ENCODE peak calls at places on chromosomes 3 and 15, in six cellular contexts. One of them, this sample, is unnamed. For H3K4me1 and H3K36me3, the result is how much of the 10 kb centered on the place peaks cover.

GRCh38 chr3:101466465-101467309 is 46.3 kb downstream of the SENP7 start:
- DNase-seq in suprapubic skin: no peak
- DNase-seq in psoas muscle: no peak
- DNase-seq in left ventricle myocardium inferior: no peak
- DNase-seq in SK-N-SH: no peak
- DNase-seq in testis: no peak
- DNase-seq in this sample: no peak

GRCh38 chr3:62615258-62615840 is 242.0 kb upstream of the FEZF2 start:
- DNase-seq in suprapubic skin: no peak
- DNase-seq in psoas muscle: no peak
- DNase-seq in left ventricle myocardium inferior: no peak
- DNase-seq in SK-N-SH: no peak
- DNase-seq in testis: no peak
- DNase-seq in this sample: no peak

GRCh38 chr3:128170866-128171516 is 17.7 kb downstream of the EEFSEC start:
- DNase-seq in suprapubic skin: no peak
- DNase-seq in psoas muscle: peak
- DNase-seq in left ventricle myocardium inferior: no peak
- DNase-seq in SK-N-SH: peak
- DNase-seq in testis: peak
- DNase-seq in this sample: no peak

GRCh38 chr15:68559342-68560310 is 19.2 kb upstream of the CORO2B start:
- DNase-seq in suprapubic skin: peak
- DNase-seq in psoas muscle: peak
- DNase-seq in left ventricle myocardium inferior: peak
- DNase-seq in SK-N-SH: peak
- DNase-seq in testis: peak
- DNase-seq in this sample: no peak

GRCh38 chr15:63870043-63870394 is 36.3 kb upstream of the HERC1 start:
- DNase-seq in suprapubic skin: no peak
- DNase-seq in psoas muscle: no peak
- DNase-seq in left ventricle myocardium inferior: no peak
- DNase-seq in SK-N-SH: no peak
- DNase-seq in testis: no peak
- DNase-seq in this sample: no peak

GRCh38 chr3:177729939-177730700 is 532.8 kb upstream of the TBL1XR1 start:
- DNase-seq in suprapubic skin: no peak
- DNase-seq in psoas muscle: peak
- DNase-seq in left ventricle myocardium inferior: peak
- DNase-seq in SK-N-SH: peak
- DNase-seq in testis: peak
- DNase-seq in this sample: no peak

GRCh38 chr15:89576417-89576773 is 1.1 kb downstream of the TICRR start:
- DNase-seq in suprapubic skin: no peak
- DNase-seq in psoas muscle: no peak
- DNase-seq in left ventricle myocardium inferior: no peak
- DNase-seq in SK-N-SH: no peak
- DNase-seq in testis: no peak
- DNase-seq in this sample: no peak

GRCh38 chr15:70272565-70273355 is 175.0 kb upstream of the TLE3 start:
- DNase-seq in suprapubic skin: no peak
- DNase-seq in psoas muscle: no peak
- DNase-seq in left ventricle myocardium inferior: no peak
- DNase-seq in SK-N-SH: peak
- DNase-seq in testis: no peak
- DNase-seq in this sample: no peak

GRCh38 chr15:98660055-98660454 is 11.7 kb downstream of the IGF1R start:
- DNase-seq in suprapubic skin: no peak
- DNase-seq in psoas muscle: no peak
- DNase-seq in left ventricle myocardium inferior: no peak
- DNase-seq in SK-N-SH: no peak
- DNase-seq in testis: no peak
- DNase-seq in this sample: no peak

GRCh38 chr15:41832875-41833274 is 5.0 kb downstream of the JMJD7 start:
- DNase-seq in suprapubic skin: no peak
- DNase-seq in psoas muscle: no peak
- DNase-seq in left ventricle myocardium inferior: no peak
- DNase-seq in SK-N-SH: no peak
- DNase-seq in testis: no peak
- DNase-seq in this sample: no peak

GRCh38 chr15:74795961-74796625 is 14.2 kb downstream of the CSK start:
- DNase-seq in suprapubic skin: no peak
- DNase-seq in psoas muscle: no peak
- DNase-seq in left ventricle myocardium inferior: no peak
- DNase-seq in SK-N-SH: no peak
- DNase-seq in testis: no peak
- DNase-seq in this sample: no peak
- H3K4me1 ChIP-seq in suprapubic skin: half or more
- H3K4me1 ChIP-seq in psoas muscle: under half
- H3K4me1 ChIP-seq in left ventricle myocardium inferior: half or more
- H3K4me1 ChIP-seq in SK-N-SH: under half
- H3K4me1 ChIP-seq in testis: under half
- H3K4me1 ChIP-seq in this sample: under half

GRCh38 chr3:55343486-55344357 is 143.4 kb downstream of the WNT5A start:
- DNase-seq in suprapubic skin: no peak
- DNase-seq in psoas muscle: no peak
- DNase-seq in left ventricle myocardium inferior: no peak
- DNase-seq in SK-N-SH: no peak
- DNase-seq in testis: no peak
- DNase-seq in this sample: no peak
- H3K36me3 ChIP-seq in suprapubic skin: under half
- H3K36me3 ChIP-seq in psoas muscle: under half
- H3K36me3 ChIP-seq in left ventricle myocardium inferior: under half
- H3K36me3 ChIP-seq in SK-N-SH: under half
- H3K36me3 ChIP-seq in testis: under half
- H3K36me3 ChIP-seq in this sample: under half

DNA sequence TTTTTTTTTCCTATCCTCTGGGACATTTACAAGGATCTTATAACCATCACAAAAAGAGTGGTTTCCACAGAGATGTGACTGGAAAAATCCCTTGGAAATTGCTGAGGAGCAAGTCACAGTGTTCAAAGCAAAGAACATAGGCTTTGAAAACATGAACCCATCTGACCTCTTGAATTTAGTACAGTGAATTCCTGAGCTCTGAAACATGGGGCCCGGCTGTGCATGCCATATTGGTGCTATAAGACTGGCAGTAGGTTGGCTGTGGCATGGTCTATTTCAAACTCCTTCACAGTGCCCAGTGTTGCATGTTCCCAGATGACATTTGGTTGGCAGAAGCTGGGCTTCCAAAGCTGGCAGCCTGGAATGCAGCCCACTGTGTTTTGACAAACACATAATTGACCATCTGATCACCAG is 202.2 kb downstream of the TIGIT start:
- DNase-seq in suprapubic skin: no peak
- DNase-seq in psoas muscle: peak
- DNase-seq in left ventricle myocardium inferior: peak
- DNase-seq in SK-N-SH: no peak
- DNase-seq in testis: no peak
- DNase-seq in this sample: peak
- H3K4me1 ChIP-seq in suprapubic skin: under half
- H3K4me1 ChIP-seq in psoas muscle: half or more
- H3K4me1 ChIP-seq in left ventricle myocardium inferior: half or more
- H3K4me1 ChIP-seq in SK-N-SH: under half
- H3K4me1 ChIP-seq in testis: under half
- H3K4me1 ChIP-seq in this sample: under half

GRCh38 chr15:48437178-48437577 is 105.9 kb downstream of the DUT start:
- DNase-seq in suprapubic skin: no peak
- DNase-seq in psoas muscle: no peak
- DNase-seq in left ventricle myocardium inferior: no peak
- DNase-seq in SK-N-SH: no peak
- DNase-seq in testis: no peak
- DNase-seq in this sample: no peak
- H3K36me3 ChIP-seq in suprapubic skin: under half
- H3K36me3 ChIP-seq in psoas muscle: under half
- H3K36me3 ChIP-seq in left ventricle myocardium inferior: half or more
- H3K36me3 ChIP-seq in SK-N-SH: half or more
- H3K36me3 ChIP-seq in testis: under half
- H3K36me3 ChIP-seq in this sample: half or more

DNA sequence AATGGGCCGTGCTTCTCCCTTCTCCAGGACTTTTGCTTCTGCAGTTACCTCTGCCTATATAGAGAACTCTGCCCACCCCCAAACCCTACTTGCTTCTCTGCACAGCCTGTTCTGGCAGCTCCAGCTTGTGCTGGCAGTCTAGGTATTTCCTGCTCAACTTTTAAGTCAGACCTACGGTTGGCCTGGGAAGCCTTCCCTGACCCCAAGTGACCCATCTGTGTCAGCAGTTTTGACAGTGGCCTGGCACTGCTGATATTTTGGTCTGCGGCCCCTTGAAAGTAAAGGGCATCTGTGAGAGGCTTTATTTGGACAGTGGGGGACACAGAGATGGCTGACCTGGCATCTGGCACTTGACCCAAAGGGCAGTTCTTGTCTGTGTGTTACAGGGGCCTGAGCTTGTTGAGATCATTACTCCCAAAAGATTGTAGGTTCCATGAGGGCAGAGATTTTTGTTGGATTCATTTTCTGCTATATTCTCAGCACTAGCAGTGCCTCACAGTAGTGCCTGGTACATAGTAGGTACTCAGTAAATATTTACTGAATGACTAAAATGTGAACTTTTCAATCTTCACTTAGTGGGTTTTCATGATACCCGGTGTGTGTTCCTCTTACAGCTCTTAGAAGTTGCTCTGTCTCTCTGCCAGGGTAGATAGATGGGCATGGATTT is 55.2 kb upstream of the TRAK1 start:
- DNase-seq in suprapubic skin: no peak
- DNase-seq in psoas muscle: no peak
- DNase-seq in left ventricle myocardium inferior: peak
- DNase-seq in SK-N-SH: no peak
- DNase-seq in testis: no peak
- DNase-seq in this sample: no peak
- H3K4me1 ChIP-seq in suprapubic skin: half or more
- H3K4me1 ChIP-seq in psoas muscle: half or more
- H3K4me1 ChIP-seq in left ventricle myocardium inferior: half or more
- H3K4me1 ChIP-seq in SK-N-SH: under half
- H3K4me1 ChIP-seq in testis: under half
- H3K4me1 ChIP-seq in this sample: under half